ENCODE peak calls at places on chromosome 19, in seven cellular contexts. W, X, Q, Y, J, E and H are unnamed samples.
A peak's percentile ranks its signal among the peaks of the same experiment; 100 is the strongest.

GRCh38 chr19:5934779-5935472 is 20.9 kb downstream of the CAPS start:
- DNase-seq in W (no peak), X (no peak), Q (no peak), Y (no peak), J (no peak), E (no peak), H (peak; percentile 65)

GRCh38 chr19:29268103-29268502 is 55.2 kb upstream of the UQCRFS1 start:
- DNase-seq in W (no peak), X (no peak), Q (no peak), Y (no peak), J (peak; percentile 57), E (no peak), H (no peak)

GRCh38 chr19:679418-680286 is 3.5 kb downstream of the FSTL3 start:
- DNase-seq in W (peak; percentile 59), X (no peak), Q (peak; percentile 34), Y (no peak), J (peak; percentile 92), E (no peak), H (peak; percentile 82)

GRCh38 chr19:38528931-38529330 is 88.8 kb downstream of the MAP4K1 start:
- DNase-seq in W (no peak), X (no peak), Q (no peak), Y (no peak), J (no peak), E (no peak), H (no peak)

GRCh38 chr19:48308695-48309586 is 16.4 kb upstream of the EMP3 start:
- DNase-seq in W (no peak), X (no peak), Q (no peak), Y (no peak), J (no peak), E (no peak), H (peak; percentile 42)

GRCh38 chr19:47380559-47380958 is 31.4 kb downstream of the DHX34 start:
- DNase-seq in W (no peak), X (no peak), Q (no peak), Y (no peak), J (no peak), E (no peak), H (no peak)

GRCh38 chr19:44847144-44848035 is 1.3 kb downstream of the NECTIN2 start:
- DNase-seq in W (peak; percentile 65), X (no peak), Q (no peak), Y (no peak), J (peak; percentile 89), E (no peak), H (peak; percentile 81)

GRCh38 chr19:13637664-13638063 is 126.7 kb upstream of the MRI1 start:
- DNase-seq in W (no peak), X (no peak), Q (no peak), Y (no peak), J (no peak), E (no peak), H (no peak)

GRCh38 chr19:3852614-3853254 is 16.1 kb downstream of the ZFR2 start:
- DNase-seq in W (no peak), X (peak; percentile 46), Q (no peak), Y (no peak), J (no peak), E (no peak), H (no peak)

GRCh38 chr19:41641879-41642485 is 15.1 kb upstream of the CEACAM4 start:
- DNase-seq in W (peak; percentile 30), X (peak; percentile 43), Q (peak; percentile 38), Y (peak; percentile 72), J (no peak), E (no peak), H (no peak)

GRCh38 chr19:41541990-41542584 is 33.9 kb upstream of the CEACAM21 start:
- DNase-seq in W (peak; percentile 38), X (peak; percentile 58), Q (peak; percentile 74), Y (peak; percentile 73), J (no peak), E (no peak), H (peak; percentile 67)

GRCh38 chr19:14576363-14576762 is 4.5 kb upstream of the NDUFB7 start:
- DNase-seq in W (no peak), X (no peak), Q (no peak), Y (no peak), J (no peak), E (no peak), H (no peak)

GRCh38 chr19:46211201-46211881 is 18.2 kb upstream of the IGFL1 start:
- DNase-seq in W (no peak), X (no peak), Q (no peak), Y (no peak), J (no peak), E (no peak), H (no peak)

GRCh38 chr19:31496076-31496475 is 146.8 kb upstream of the TSHZ3 start:
- DNase-seq in W (no peak), X (no peak), Q (no peak), Y (no peak), J (no peak), E (no peak), H (no peak)

GRCh38 chr19:18153555-18154134 is 682 bp downstream of the PIK3R2 start:
- DNase-seq in W (no peak), X (no peak), Q (no peak), Y (peak; percentile 21), J (no peak), E (no peak), H (no peak)

GRCh38 chr19:31572671-31573298 is 223.5 kb upstream of the TSHZ3 start:
- DNase-seq in W (no peak), X (no peak), Q (no peak), Y (no peak), J (peak; percentile 35), E (no peak), H (no peak)

GRCh38 chr19:8064866-8065486 is 12.4 kb downstream of the CCL25 start:
- DNase-seq in W (no peak), X (no peak), Q (no peak), Y (no peak), J (no peak), E (no peak), H (no peak)

GRCh38 chr19:40165362-40165937 is 25.8 kb upstream of the MAP3K10 start:
- DNase-seq in W (no peak), X (peak; percentile 63), Q (peak; percentile 43), Y (peak; percentile 64), J (no peak), E (no peak), H (peak; percentile 64)

GRCh38 chr19:21835810-21836444 is at the start of gene ZNF43:
- DNase-seq in W (peak; percentile 96), X (peak; percentile 75), Q (peak; percentile 94), Y (peak; percentile 83), J (peak; percentile 98), E (peak; percentile 64), H (peak; percentile 98)

GRCh38 chr19:33872445-33873320 is 76.0 kb downstream of the KCTD15 start:
- DNase-seq in W (no peak), X (no peak), Q (no peak), Y (no peak), J (no peak), E (no peak), H (no peak)

GRCh38 chr19:46787331-46788100 is 878 bp downstream of the SLC1A5 start:
- DNase-seq in W (peak; percentile 52), X (no peak), Q (peak; percentile 58), Y (peak; percentile 40), J (peak; percentile 85), E (no peak), H (peak; percentile 78)

GRCh38 chr19:18364826-18365528 is 21.0 kb upstream of the GDF15 start:
- DNase-seq in W (no peak), X (peak; percentile 23), Q (no peak), Y (no peak), J (peak; percentile 84), E (no peak), H (peak; percentile 51)

GRCh38 chr19:15161028-15161984 is 39.5 kb downstream of the NOTCH3 start:
- DNase-seq in W (no peak), X (no peak), Q (no peak), Y (no peak), J (peak; percentile 68), E (no peak), H (no peak)

GRCh38 chr19:53958168-53958571 is 4.6 kb upstream of the CACNG8 start:
- DNase-seq in W (no peak), X (no peak), Q (no peak), Y (no peak), J (no peak), E (no peak), H (no peak)

GRCh38 chr19:57651654-57651996 is 17.1 kb upstream of the ZSCAN4 start:
- DNase-seq in W (no peak), X (no peak), Q (no peak), Y (no peak), J (no peak), E (no peak), H (no peak)